ENCODE peak calls at places on chromosomes 13 and 19, in six cellular contexts. I is endodermal cell, P is mammary epithelial cell, C is WTC11, V is AG10803, E is sigmoid colon. X is an unnamed sample.

GRCh38 chr19:41570639-41571112 is 5.3 kb upstream of the CEACAM21 start:
- DNase-seq in I (peak), P (peak), C (peak), V (peak), E (peak), X (peak)

GRCh38 chr19:13985771-13986347 is 20.3 kb downstream of the RFX1 start:
- DNase-seq in I (no peak), P (no peak), C (peak), V (no peak), E (no peak), X (no peak)

GRCh38 chr13:49185264-49185663 is 34.9 kb upstream of the MLNR start:
- DNase-seq in I (no peak), P (no peak), C (no peak), V (no peak), E (no peak), X (no peak)

GRCh38 chr13:113916330-113916815 is 52.5 kb upstream of the GAS6 start:
- DNase-seq in I (no peak), P (peak), C (no peak), V (peak), E (no peak), X (no peak)

GRCh38 chr13:36297259-36297599 is 385 bp downstream of the CCDC169 start:
- DNase-seq in I (no peak), P (no peak), C (no peak), V (peak), E (no peak), X (no peak)

GRCh38 chr13:27971236-27971645 is 2.1 kb upstream of the CDX2 start:
- DNase-seq in I (peak), P (no peak), C (peak), V (no peak), E (no peak), X (no peak)

GRCh38 chr13:85381082-85381481 is 418.1 kb downstream of the SLITRK6 start:
- DNase-seq in I (no peak), P (no peak), C (no peak), V (no peak), E (no peak), X (no peak)

GRCh38 chr13:49020328-49020727 is 44.6 kb downstream of the FNDC3A start:
- DNase-seq in I (no peak), P (no peak), C (no peak), V (no peak), E (no peak), X (no peak)

GRCh38 chr13:36880961-36881360 is 39.1 kb downstream of the SMAD9 start:
- DNase-seq in I (no peak), P (no peak), C (no peak), V (peak), E (no peak), X (no peak)

GRCh38 chr13:80862466-80862865 is 521.5 kb upstream of the SPRY2 start:
- DNase-seq in I (no peak), P (no peak), C (no peak), V (no peak), E (no peak), X (no peak)

GRCh38 chr13:76864259-76864658 is 21.9 kb downstream of the KCTD12 start:
- DNase-seq in I (no peak), P (no peak), C (no peak), V (no peak), E (no peak), X (no peak)

GRCh38 chr19:33094504-33095067 is 13.6 kb downstream of the GPATCH1 start:
- DNase-seq in I (no peak), P (peak), C (no peak), V (no peak), E (no peak), X (no peak)

GRCh38 chr19:27872370-27872769 is 1340.6 kb downstream of the UQCRFS1 start:
- DNase-seq in I (no peak), P (no peak), C (no peak), V (no peak), E (no peak), X (no peak)

GRCh38 chr13:39415403-39415802 is 187.6 kb downstream of the LHFPL6 start:
- DNase-seq in I (peak), P (peak), C (peak), V (peak), E (peak), X (no peak)

GRCh38 chr13:113319371-113319770 is 22.3 kb downstream of the LAMP1 start:
- DNase-seq in I (no peak), P (no peak), C (no peak), V (no peak), E (no peak), X (no peak)

GRCh38 chr19:41871573-41872383 is 5.3 kb upstream of the CD79A start:
- DNase-seq in I (peak), P (no peak), C (no peak), V (no peak), E (peak), X (no peak)

GRCh38 chr13:113981201-113981605 is 7.3 kb upstream of the C13orf46 start:
- DNase-seq in I (no peak), P (peak), C (no peak), V (no peak), E (peak), X (no peak)

GRCh38 chr13:41564046-41564445 is 106.7 kb downstream of the RGCC start:
- DNase-seq in I (no peak), P (no peak), C (no peak), V (no peak), E (no peak), X (no peak)

GRCh38 chr13:113906566-113906965 is 42.7 kb upstream of the GAS6 start:
- DNase-seq in I (peak), P (no peak), C (no peak), V (no peak), E (no peak), X (peak)

GRCh38 chr13:99373436-99373835 is 66.2 kb upstream of the GPR183 start:
- DNase-seq in I (peak), P (no peak), C (no peak), V (no peak), E (peak), X (no peak)

GRCh38 chr19:34365463-34366401 is 736 bp downstream of the GPI start:
- DNase-seq in I (peak), P (peak), C (peak), V (peak), E (peak), X (peak)

GRCh38 chr13:113652404-113653263 is 5.4 kb downstream of the ATP4B start:
- DNase-seq in I (peak), P (no peak), C (peak), V (no peak), E (no peak), X (no peak)

GRCh38 chr13:33761744-33762143 is 56.2 kb upstream of the RFC3 start:
- DNase-seq in I (peak), P (peak), C (no peak), V (peak), E (no peak), X (no peak)

GRCh38 chr13:45711952-45712351 is 9.8 kb downstream of the CBY2 start:
- DNase-seq in I (no peak), P (no peak), C (no peak), V (no peak), E (no peak), X (no peak)

GRCh38 chr13:95301947-95302386 is 716 bp upstream of the ABCC4 start:
- DNase-seq in I (no peak), P (no peak), C (no peak), V (no peak), E (no peak), X (no peak)

GRCh38 chr13:95301135-95301946 is at the start of gene ABCC4:
- DNase-seq in I (peak), P (peak), C (peak), V (peak), E (peak), X (no peak)

GRCh38 chr13:95298971-95299627 is 2.2 kb downstream of the ABCC4 start:
- DNase-seq in I (no peak), P (peak), C (no peak), V (peak), E (no peak), X (no peak)

GRCh38 chr13:95298169-95298940 is 2.9 kb downstream of the ABCC4 start:
- DNase-seq in I (no peak), P (no peak), C (no peak), V (no peak), E (no peak), X (no peak)

DNA sequence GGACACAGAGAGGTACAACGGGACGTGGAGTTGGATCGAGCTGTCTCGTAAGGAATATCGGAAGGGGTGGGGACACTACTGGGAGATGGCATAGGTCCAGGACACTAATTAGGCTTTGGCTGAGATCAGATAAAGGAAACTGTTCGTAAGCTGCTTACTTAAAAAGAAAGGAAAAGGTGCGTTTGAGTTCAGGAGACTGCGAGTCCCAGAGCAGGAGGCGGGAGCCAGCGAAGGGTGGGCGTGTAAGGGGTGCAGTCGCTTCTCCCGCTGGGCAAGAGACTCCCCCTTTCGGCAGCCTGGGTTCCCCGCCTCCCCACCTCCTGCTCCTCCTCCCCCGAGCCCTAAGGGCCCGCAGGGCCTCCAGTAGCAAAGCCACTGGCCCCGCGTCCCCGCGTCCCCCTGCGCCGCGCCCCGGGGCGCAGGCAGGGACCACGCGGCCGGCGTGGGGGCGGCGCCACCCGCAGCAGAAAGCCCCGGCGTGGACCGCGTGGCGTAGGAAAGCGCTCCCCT is 571 bp downstream of the ABCC4 start:
- DNase-seq in I (peak), P (peak), C (peak), V (peak), E (peak), X (no peak)
- TF ChIP-seq CTCF in I (no peak), P (no peak), C (no peak), V (peak), E (no peak), X (no peak)

GRCh38 chr19:5687360-5688198 is 2.5 kb upstream of the RPL36 start:
- DNase-seq in I (peak), P (no peak), C (no peak), V (no peak), E (peak), X (no peak)
- TF ChIP-seq CTCF in I (peak), P (no peak), C (no peak), V (peak), E (peak), X (no peak)

DNA sequence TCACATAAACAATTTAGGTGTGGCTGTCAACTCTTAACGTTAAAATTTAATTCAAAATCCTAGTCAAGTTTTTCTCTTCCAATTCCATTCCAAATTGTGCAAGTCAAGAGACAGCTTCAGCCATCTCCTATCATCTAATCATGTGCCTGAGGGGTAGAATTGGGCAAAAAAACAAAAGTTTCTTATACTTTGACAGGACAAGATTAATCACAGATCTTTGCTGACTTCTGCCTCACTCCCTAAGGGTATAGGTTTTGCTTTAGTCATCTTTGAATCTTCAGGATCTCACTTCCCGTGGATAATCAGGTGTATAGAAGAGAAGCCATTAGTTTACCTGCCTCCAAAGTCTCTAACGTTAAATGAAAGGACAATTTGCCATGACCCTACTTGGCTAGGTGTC is 24.6 kb downstream of the RNF17 start:
- DNase-seq in I (no peak), P (peak), C (no peak), V (no peak), E (no peak), X (no peak)
- TF ChIP-seq CTCF in I (no peak), P (no peak), C (no peak), V (no peak), E (no peak), X (no peak)

GRCh38 chr13:46852168-46852567 is 44.7 kb downstream of the HTR2A start:
- DNase-seq in I (no peak), P (no peak), C (no peak), V (no peak), E (no peak), X (no peak)

GRCh38 chr13:46855166-46855565 is 41.7 kb downstream of the HTR2A start:
- DNase-seq in I (no peak), P (no peak), C (no peak), V (no peak), E (no peak), X (no peak)

GRCh38 chr13:46858163-46858562 is 38.7 kb downstream of the HTR2A start:
- DNase-seq in I (no peak), P (no peak), C (no peak), V (no peak), E (no peak), X (no peak)

GRCh38 chr13:46858776-46859175 is 38.1 kb downstream of the HTR2A start:
- DNase-seq in I (no peak), P (no peak), C (no peak), V (peak), E (no peak), X (no peak)

DNA sequence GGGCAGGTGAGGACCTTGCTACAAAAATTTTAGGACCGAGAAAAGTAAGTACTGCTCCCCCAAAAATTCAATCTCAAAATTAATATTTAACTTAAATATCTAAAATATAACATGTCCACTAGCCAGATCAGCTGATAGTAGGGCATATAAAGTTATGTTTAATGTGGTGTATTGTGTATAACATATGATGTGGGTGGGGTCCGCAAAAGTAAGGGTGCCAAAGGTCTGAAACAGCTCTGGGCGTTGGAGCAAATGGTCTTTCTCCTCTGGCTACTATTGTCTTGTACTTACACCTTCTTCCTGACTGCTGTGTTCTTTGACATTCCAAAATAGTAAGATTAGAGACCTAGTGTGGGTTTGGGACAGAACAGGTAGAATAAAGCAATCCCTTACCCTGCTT is 41.2 kb downstream of the HTR2A start:
- DNase-seq in I (no peak), P (no peak), C (no peak), V (no peak), E (no peak), X (no peak)
- TF ChIP-seq CTCF in I (no peak), P (no peak), C (no peak), V (no peak), E (no peak), X (no peak)

DNA sequence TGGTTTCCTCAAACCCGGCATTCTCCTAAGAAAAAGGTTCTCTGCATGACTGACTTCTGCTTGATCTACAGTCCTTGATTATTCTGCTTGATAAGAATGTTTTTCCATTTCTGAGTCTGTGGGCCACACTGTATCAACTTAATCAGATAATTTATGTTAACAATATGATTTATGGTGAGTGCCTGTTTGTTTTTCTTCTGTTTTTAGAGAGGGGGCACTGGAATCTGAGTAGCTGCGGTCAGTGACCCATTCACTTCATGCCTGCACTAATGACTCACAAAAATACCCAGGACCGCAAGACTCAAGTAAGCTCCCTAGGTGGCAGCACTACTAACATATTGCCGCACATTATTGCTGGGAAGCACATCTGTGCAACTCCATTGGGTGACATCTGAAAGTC is 542.3 kb upstream of the ATXN8OS start:
- DNase-seq in I (peak), P (peak), C (peak), V (no peak), E (no peak), X (no peak)
- TF ChIP-seq CTCF in I (peak), P (peak), C (peak), V (no peak), E (no peak), X (no peak)

GRCh38 chr19:4737955-4738580 is 14.4 kb upstream of the DPP9 start:
- DNase-seq in I (no peak), P (no peak), C (no peak), V (no peak), E (no peak), X (no peak)
- TF ChIP-seq CTCF in I (no peak), P (no peak), C (no peak), V (no peak), E (no peak), X (no peak)